ENCODE peak calls at places on chromosome 6, in four cellular contexts. G is endodermal cell, C is EL, M is SK-N-MC. X is an unnamed sample.

GRCh38 chr6:168950500-168951223 is 303.0 kb downstream of the THBS2 start:
- DNase-seq in G (no peak), M (no peak), C (no peak), X (no peak)

GRCh38 chr6:21259660-21260059 is 333.9 kb upstream of the SOX4 start:
- DNase-seq in M (no peak), C (no peak), G (no peak), X (peak)

GRCh38 chr6:52964318-52964717 is 30.8 kb downstream of the GSTA4 start:
- DNase-seq in G (no peak), C (no peak), M (no peak), X (no peak)

GRCh38 chr6:106847116-106847515 is 127.4 kb downstream of the CD24 start:
- DNase-seq in C (no peak), M (no peak), G (no peak), X (peak)

GRCh38 chr6:6236730-6237469 is 83.6 kb downstream of the F13A1 start:
- DNase-seq in C (no peak), M (no peak), G (no peak), X (no peak)

GRCh38 chr6:155274533-155274932 is 10.7 kb downstream of the CLDN20 start:
- DNase-seq in G (no peak), M (no peak), C (peak), X (no peak)

GRCh38 chr6:160995271-160995670 is 3.7 kb downstream of the MAP3K4 start:
- DNase-seq in M (no peak), G (no peak), C (no peak), X (no peak)

GRCh38 chr6:168886964-168887363 is 366.7 kb downstream of the THBS2 start:
- DNase-seq in M (no peak), C (no peak), G (no peak), X (no peak)

GRCh38 chr6:81925201-81925600 is 172.7 kb upstream of the TENT5A start:
- DNase-seq in M (no peak), G (no peak), C (no peak), X (no peak)

X was measured in mesendoderm.